ENCODE peak calls at places on chromosomes 6 and 20, in six cellular contexts. One of them, this sample, is unnamed.

GRCh38 chr6:12572884-12573824 is 143.4 kb upstream of the PHACTR1 start:
- DNase-seq in mucosa of descending colon: no peak
- DNase-seq in IMR-90: peak; percentile 79
- DNase-seq in naive thymus-derived CD4-positive, alpha-beta T cell: no peak
- DNase-seq in heart right ventricle: no peak
- DNase-seq in CD8-positive, alpha-beta memory T cell: no peak
- DNase-seq in this sample: no peak

GRCh38 chr20:9515761-9516657 is 1.6 kb downstream of the LAMP5 start:
- DNase-seq in mucosa of descending colon: no peak
- DNase-seq in IMR-90: no peak
- DNase-seq in naive thymus-derived CD4-positive, alpha-beta T cell: no peak
- DNase-seq in heart right ventricle: no peak
- DNase-seq in CD8-positive, alpha-beta memory T cell: no peak
- DNase-seq in this sample: no peak

GRCh38 chr6:17768388-17768787 is 61.7 kb upstream of the NUP153 start:
- DNase-seq in mucosa of descending colon: no peak
- DNase-seq in IMR-90: peak; percentile 33
- DNase-seq in naive thymus-derived CD4-positive, alpha-beta T cell: no peak
- DNase-seq in heart right ventricle: no peak
- DNase-seq in CD8-positive, alpha-beta memory T cell: no peak
- DNase-seq in this sample: no peak

GRCh38 chr6:105835373-105835772 is 250.8 kb upstream of the PRDM1 start:
- DNase-seq in mucosa of descending colon: no peak
- DNase-seq in IMR-90: peak; percentile 48
- DNase-seq in naive thymus-derived CD4-positive, alpha-beta T cell: peak; percentile 5
- DNase-seq in heart right ventricle: no peak
- DNase-seq in CD8-positive, alpha-beta memory T cell: no peak
- DNase-seq in this sample: no peak

GRCh38 chr6:55069132-55069781 is 105.1 kb upstream of the HCRTR2 start:
- DNase-seq in mucosa of descending colon: no peak
- DNase-seq in IMR-90: peak; percentile 66
- DNase-seq in naive thymus-derived CD4-positive, alpha-beta T cell: no peak
- DNase-seq in heart right ventricle: no peak
- DNase-seq in CD8-positive, alpha-beta memory T cell: no peak
- DNase-seq in this sample: no peak

GRCh38 chr6:167748458-167749379 is 78.0 kb upstream of the AFDN start:
- DNase-seq in mucosa of descending colon: no peak
- DNase-seq in IMR-90: no peak
- DNase-seq in naive thymus-derived CD4-positive, alpha-beta T cell: no peak
- DNase-seq in heart right ventricle: no peak
- DNase-seq in CD8-positive, alpha-beta memory T cell: no peak
- DNase-seq in this sample: no peak

GRCh38 chr20:44720994-44721784 is 6.0 kb downstream of the CCN5 start:
- DNase-seq in mucosa of descending colon: no peak
- DNase-seq in IMR-90: peak; percentile 77
- DNase-seq in naive thymus-derived CD4-positive, alpha-beta T cell: no peak
- DNase-seq in heart right ventricle: peak; percentile 47
- DNase-seq in CD8-positive, alpha-beta memory T cell: no peak
- DNase-seq in this sample: no peak

GRCh38 chr20:17622851-17623508 is 53.1 kb downstream of the DSTN start:
- DNase-seq in mucosa of descending colon: peak; percentile 29
- DNase-seq in IMR-90: no peak
- DNase-seq in naive thymus-derived CD4-positive, alpha-beta T cell: no peak
- DNase-seq in heart right ventricle: no peak
- DNase-seq in CD8-positive, alpha-beta memory T cell: no peak
- DNase-seq in this sample: peak; percentile 4

GRCh38 chr6:10855233-10855632 is 16.9 kb upstream of the MAK start:
- DNase-seq in mucosa of descending colon: no peak
- DNase-seq in IMR-90: no peak
- DNase-seq in naive thymus-derived CD4-positive, alpha-beta T cell: no peak
- DNase-seq in heart right ventricle: no peak
- DNase-seq in CD8-positive, alpha-beta memory T cell: no peak
- DNase-seq in this sample: no peak

GRCh38 chr6:48626421-48626820 is 515.4 kb upstream of the PTCHD4 start:
- DNase-seq in mucosa of descending colon: no peak
- DNase-seq in IMR-90: no peak
- DNase-seq in naive thymus-derived CD4-positive, alpha-beta T cell: no peak
- DNase-seq in heart right ventricle: no peak
- DNase-seq in CD8-positive, alpha-beta memory T cell: no peak
- DNase-seq in this sample: no peak

GRCh38 chr6:63787021-63787420 is 151.4 kb downstream of the PHF3 start:
- DNase-seq in mucosa of descending colon: no peak
- DNase-seq in IMR-90: peak; percentile 20
- DNase-seq in naive thymus-derived CD4-positive, alpha-beta T cell: no peak
- DNase-seq in heart right ventricle: no peak
- DNase-seq in CD8-positive, alpha-beta memory T cell: no peak
- DNase-seq in this sample: no peak

GRCh38 chr20:25470045-25470444 is 62.6 kb downstream of the GINS1 start:
- DNase-seq in mucosa of descending colon: peak; percentile 57
- DNase-seq in IMR-90: peak; percentile 25
- DNase-seq in naive thymus-derived CD4-positive, alpha-beta T cell: peak; percentile 68
- DNase-seq in heart right ventricle: no peak
- DNase-seq in CD8-positive, alpha-beta memory T cell: peak; percentile 7
- DNase-seq in this sample: no peak

GRCh38 chr6:87541726-87542125 is 48.1 kb downstream of the RARS2 start:
- DNase-seq in mucosa of descending colon: no peak
- DNase-seq in IMR-90: no peak
- DNase-seq in naive thymus-derived CD4-positive, alpha-beta T cell: no peak
- DNase-seq in heart right ventricle: no peak
- DNase-seq in CD8-positive, alpha-beta memory T cell: no peak
- DNase-seq in this sample: no peak

GRCh38 chr20:48325656-48326433 is 502.0 kb downstream of the PREX1 start:
- DNase-seq in mucosa of descending colon: no peak
- DNase-seq in IMR-90: no peak
- DNase-seq in naive thymus-derived CD4-positive, alpha-beta T cell: no peak
- DNase-seq in heart right ventricle: no peak
- DNase-seq in CD8-positive, alpha-beta memory T cell: no peak
- DNase-seq in this sample: no peak

GRCh38 chr6:46323312-46323965 is 152.7 kb upstream of the ENPP5 start:
- DNase-seq in mucosa of descending colon: no peak
- DNase-seq in IMR-90: peak; percentile 67
- DNase-seq in naive thymus-derived CD4-positive, alpha-beta T cell: no peak
- DNase-seq in heart right ventricle: no peak
- DNase-seq in CD8-positive, alpha-beta memory T cell: no peak
- DNase-seq in this sample: no peak

GRCh38 chr6:97668716-97669115 is 385.7 kb upstream of the MMS22L start:
- DNase-seq in mucosa of descending colon: no peak
- DNase-seq in IMR-90: no peak
- DNase-seq in naive thymus-derived CD4-positive, alpha-beta T cell: no peak
- DNase-seq in heart right ventricle: peak; percentile 14
- DNase-seq in CD8-positive, alpha-beta memory T cell: no peak
- DNase-seq in this sample: no peak

GRCh38 chr6:108581237-108581931 is 20.7 kb downstream of the FOXO3 start:
- DNase-seq in mucosa of descending colon: no peak
- DNase-seq in IMR-90: peak; percentile 84
- DNase-seq in naive thymus-derived CD4-positive, alpha-beta T cell: no peak
- DNase-seq in heart right ventricle: no peak
- DNase-seq in CD8-positive, alpha-beta memory T cell: no peak
- DNase-seq in this sample: no peak

GRCh38 chr20:51553897-51554504 is 11.5 kb upstream of the NFATC2 start:
- DNase-seq in mucosa of descending colon: no peak
- DNase-seq in IMR-90: peak; percentile 50
- DNase-seq in naive thymus-derived CD4-positive, alpha-beta T cell: no peak
- DNase-seq in heart right ventricle: no peak
- DNase-seq in CD8-positive, alpha-beta memory T cell: no peak
- DNase-seq in this sample: no peak

GRCh38 chr6:30357678-30358339 is 12.9 kb downstream of the RPP21 start:
- DNase-seq in mucosa of descending colon: no peak
- DNase-seq in IMR-90: peak; percentile 74
- DNase-seq in naive thymus-derived CD4-positive, alpha-beta T cell: peak; percentile 62
- DNase-seq in heart right ventricle: no peak
- DNase-seq in CD8-positive, alpha-beta memory T cell: peak; percentile 47
- DNase-seq in this sample: peak; percentile 20

GRCh38 chr6:143513410-143513809 is 1.9 kb upstream of the FUCA2 start:
- DNase-seq in mucosa of descending colon: peak; percentile 79
- DNase-seq in IMR-90: no peak
- DNase-seq in naive thymus-derived CD4-positive, alpha-beta T cell: peak; percentile 16
- DNase-seq in heart right ventricle: peak; percentile 25
- DNase-seq in CD8-positive, alpha-beta memory T cell: peak; percentile 21
- DNase-seq in this sample: peak; percentile 46

GRCh38 chr6:125821825-125822281 is 31.1 kb downstream of the NCOA7 start:
- DNase-seq in mucosa of descending colon: peak; percentile 38
- DNase-seq in IMR-90: no peak
- DNase-seq in naive thymus-derived CD4-positive, alpha-beta T cell: no peak
- DNase-seq in heart right ventricle: no peak
- DNase-seq in CD8-positive, alpha-beta memory T cell: no peak
- DNase-seq in this sample: no peak

GRCh38 chr6:156866181-156866862 is 89.1 kb downstream of the ARID1B start:
- DNase-seq in mucosa of descending colon: no peak
- DNase-seq in IMR-90: peak; percentile 73
- DNase-seq in naive thymus-derived CD4-positive, alpha-beta T cell: no peak
- DNase-seq in heart right ventricle: no peak
- DNase-seq in CD8-positive, alpha-beta memory T cell: no peak
- DNase-seq in this sample: no peak

GRCh38 chr6:40634429-40634828 is 47.3 kb upstream of the LRFN2 start:
- DNase-seq in mucosa of descending colon: no peak
- DNase-seq in IMR-90: no peak
- DNase-seq in naive thymus-derived CD4-positive, alpha-beta T cell: no peak
- DNase-seq in heart right ventricle: no peak
- DNase-seq in CD8-positive, alpha-beta memory T cell: no peak
- DNase-seq in this sample: no peak

DNA sequence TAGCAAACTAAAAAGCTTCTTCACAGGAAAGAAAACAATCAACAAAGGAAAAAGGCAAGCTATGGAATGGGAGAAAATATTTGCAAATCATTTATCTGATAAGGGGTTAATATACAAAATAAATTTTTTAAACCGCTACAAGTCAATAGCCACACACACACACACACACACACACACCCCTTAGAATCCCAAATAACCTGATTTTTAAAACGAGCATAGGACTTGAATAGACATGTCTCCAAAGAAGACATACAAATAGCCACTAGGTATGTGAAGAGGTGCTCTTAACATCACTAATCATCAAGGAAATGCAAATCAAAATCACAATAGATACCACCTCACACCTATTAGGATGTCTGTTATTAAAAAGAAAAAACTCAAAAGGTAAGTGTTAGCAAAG is 187.7 kb downstream of the TRIM27 start:
- DNase-seq in mucosa of descending colon: no peak
- DNase-seq in IMR-90: no peak
- DNase-seq in naive thymus-derived CD4-positive, alpha-beta T cell: no peak
- DNase-seq in heart right ventricle: no peak
- DNase-seq in CD8-positive, alpha-beta memory T cell: no peak
- DNase-seq in this sample: no peak
- H3K9me3 ChIP-seq in mucosa of descending colon: no peaks in the 10 kb centered on the region
- H3K9me3 ChIP-seq in IMR-90: no peaks in the 10 kb centered on the region
- H3K9me3 ChIP-seq in naive thymus-derived CD4-positive, alpha-beta T cell: peaks cover 11% of the 10 kb centered on the region
- H3K9me3 ChIP-seq in heart right ventricle: peaks cover 4% of the 10 kb centered on the region
- H3K9me3 ChIP-seq in CD8-positive, alpha-beta memory T cell: peaks cover 8% of the 10 kb centered on the region
- H3K9me3 ChIP-seq in this sample: peaks cover 2% of the 10 kb centered on the region

GRCh38 chr6:158938811-158939254 is 61.2 kb downstream of the RSPH3 start:
- DNase-seq in mucosa of descending colon: peak; percentile 84
- DNase-seq in IMR-90: no peak
- DNase-seq in naive thymus-derived CD4-positive, alpha-beta T cell: peak; percentile 30
- DNase-seq in heart right ventricle: peak; percentile 11
- DNase-seq in CD8-positive, alpha-beta memory T cell: no peak
- DNase-seq in this sample: no peak
- H3K9me3 ChIP-seq in mucosa of descending colon: no peaks in the 10 kb centered on the region
- H3K9me3 ChIP-seq in IMR-90: no peaks in the 10 kb centered on the region
- H3K9me3 ChIP-seq in naive thymus-derived CD4-positive, alpha-beta T cell: no peaks in the 10 kb centered on the region
- H3K9me3 ChIP-seq in heart right ventricle: peaks cover 13% of the 10 kb centered on the region
- H3K9me3 ChIP-seq in CD8-positive, alpha-beta memory T cell: no peaks in the 10 kb centered on the region
- H3K9me3 ChIP-seq in this sample: no peaks in the 10 kb centered on the region

DNA sequence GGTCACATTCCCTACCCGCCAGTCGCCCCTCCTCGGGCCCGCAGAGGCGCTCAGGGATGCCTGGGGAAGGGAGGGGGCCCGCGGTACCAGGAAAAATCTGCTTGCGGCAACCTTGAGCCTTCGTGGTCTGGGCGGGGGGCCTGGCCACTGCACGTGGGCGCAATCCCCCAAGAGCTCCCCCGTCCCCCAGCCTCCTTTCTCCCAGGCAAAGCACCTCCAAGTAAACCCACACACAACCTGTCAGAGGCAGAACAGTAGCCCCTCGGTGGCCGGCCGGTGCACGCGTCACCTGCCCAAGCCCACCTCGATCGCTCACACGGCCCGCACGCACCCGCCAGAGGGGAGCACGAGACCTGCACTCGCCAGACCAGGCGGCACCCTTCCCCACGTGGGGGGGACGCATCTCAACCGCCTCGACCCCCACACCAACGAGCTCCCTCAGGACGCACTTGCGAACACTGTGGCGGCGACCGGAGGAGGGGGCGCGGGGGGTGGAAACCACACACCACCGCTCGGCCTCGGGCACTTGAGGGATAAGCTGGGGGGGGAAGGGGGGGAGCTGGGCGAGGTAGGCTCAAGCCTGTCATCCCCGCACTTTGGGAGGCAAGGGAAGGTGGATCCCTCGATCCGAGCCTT is 1955.7 kb upstream of the DEFB115 start:
- DNase-seq in mucosa of descending colon: no peak
- DNase-seq in IMR-90: no peak
- DNase-seq in naive thymus-derived CD4-positive, alpha-beta T cell: no peak
- DNase-seq in heart right ventricle: no peak
- DNase-seq in CD8-positive, alpha-beta memory T cell: no peak
- DNase-seq in this sample: no peak
- H3K9me3 ChIP-seq in mucosa of descending colon: peaks cover 69% of the 10 kb centered on the region
- H3K9me3 ChIP-seq in IMR-90: peaks cover 43% of the 10 kb centered on the region
- H3K9me3 ChIP-seq in naive thymus-derived CD4-positive, alpha-beta T cell: peaks cover 23% of the 10 kb centered on the region
- H3K9me3 ChIP-seq in heart right ventricle: peaks cover 21% of the 10 kb centered on the region
- H3K9me3 ChIP-seq in CD8-positive, alpha-beta memory T cell: no peaks in the 10 kb centered on the region
- H3K9me3 ChIP-seq in this sample: no peaks in the 10 kb centered on the region

GRCh38 chr20:40718214-40718949 is 29.3 kb upstream of the MAFB start:
- DNase-seq in mucosa of descending colon: no peak
- DNase-seq in IMR-90: no peak
- DNase-seq in naive thymus-derived CD4-positive, alpha-beta T cell: no peak
- DNase-seq in heart right ventricle: no peak
- DNase-seq in CD8-positive, alpha-beta memory T cell: no peak
- DNase-seq in this sample: no peak
- H3K9me3 ChIP-seq in mucosa of descending colon: no peaks in the 10 kb centered on the region
- H3K9me3 ChIP-seq in IMR-90: no peaks in the 10 kb centered on the region
- H3K9me3 ChIP-seq in naive thymus-derived CD4-positive, alpha-beta T cell: no peaks in the 10 kb centered on the region
- H3K9me3 ChIP-seq in heart right ventricle: no peaks in the 10 kb centered on the region
- H3K9me3 ChIP-seq in CD8-positive, alpha-beta memory T cell: no peaks in the 10 kb centered on the region
- H3K9me3 ChIP-seq in this sample: no peaks in the 10 kb centered on the region

DNA sequence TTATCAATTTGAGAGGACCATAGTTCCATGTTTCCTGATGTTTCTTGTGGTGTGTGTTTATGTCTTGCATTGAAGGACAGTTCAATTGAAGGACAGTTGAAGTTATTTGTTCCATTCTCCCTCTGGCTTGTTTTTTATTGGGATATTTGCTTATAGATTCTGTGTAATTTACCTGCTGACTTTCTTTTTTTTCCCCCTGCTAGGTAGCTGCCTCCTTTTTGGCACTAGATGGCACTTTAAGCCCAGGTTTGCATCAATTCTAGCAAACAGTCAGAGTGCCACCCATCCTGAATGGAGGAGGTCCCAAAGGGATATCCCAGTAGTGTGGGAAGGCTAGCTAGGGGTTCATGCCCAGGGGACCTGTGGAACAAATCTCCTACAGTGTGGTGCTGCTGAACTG is 78.1 kb downstream of the CFAP61 start:
- DNase-seq in mucosa of descending colon: no peak
- DNase-seq in IMR-90: no peak
- DNase-seq in naive thymus-derived CD4-positive, alpha-beta T cell: no peak
- DNase-seq in heart right ventricle: no peak
- DNase-seq in CD8-positive, alpha-beta memory T cell: no peak
- DNase-seq in this sample: no peak
- H3K9me3 ChIP-seq in mucosa of descending colon: peaks cover 11% of the 10 kb centered on the region
- H3K9me3 ChIP-seq in IMR-90: no peaks in the 10 kb centered on the region
- H3K9me3 ChIP-seq in naive thymus-derived CD4-positive, alpha-beta T cell: peaks cover 4% of the 10 kb centered on the region
- H3K9me3 ChIP-seq in heart right ventricle: peaks cover 25% of the 10 kb centered on the region
- H3K9me3 ChIP-seq in CD8-positive, alpha-beta memory T cell: no peaks in the 10 kb centered on the region
- H3K9me3 ChIP-seq in this sample: peaks cover 2% of the 10 kb centered on the region

This sample was measured in T-helper 17 cell.